ENCODE peak calls at places on chromosome 16, in nine cellular contexts. Z is stimulated activated CD4-positive, alpha-beta T cell treated with anti-CD3 and anti-CD28 coated beads, Interleukin-4, amount 100 ng/mL, for 24 hours; W is T-cell; E is T-helper 9 cell; R is neural progenitor cell; V is cardiac fibroblast; H is HFFc6; F is activated T-cell treated with anti-CD3 and anti-CD28 coated beads for 24 hours; D is astrocyte of the hippocampus. A is an unnamed sample.
A peak's percentile ranks its signal among the peaks of the same experiment; 100 is the strongest.

GRCh38 chr16:87778476-87778829 is 12.7 kb upstream of the KLHDC4 start:
- DNase-seq in Z (no peak), W (no peak), E (no peak), R (no peak), V (no peak), H (no peak), F (no peak), D (no peak), A (no peak)

GRCh38 chr16:55380485-55380884 is 56.5 kb downstream of the IRX6 start:
- DNase-seq in Z (no peak), W (no peak), E (no peak), R (no peak), V (no peak), H (no peak), F (no peak), D (no peak), A (no peak)

GRCh38 chr16:66204761-66205160 is 161.7 kb upstream of the CDH5 start:
- DNase-seq in Z (no peak), W (no peak), E (no peak), R (no peak), V (peak; percentile 29), H (no peak), F (no peak), D (peak; percentile 26), A (no peak)

GRCh38 chr16:28304214-28304613 is 11.9 kb downstream of the SBK1 start:
- DNase-seq in Z (no peak), W (no peak), E (no peak), R (peak; percentile 77), V (peak; percentile 54), H (peak; percentile 15), F (no peak), D (peak; percentile 67), A (no peak)

GRCh38 chr16:31073073-31073822 is 792 bp downstream of the ZNF668 start:
- DNase-seq in Z (peak; percentile 90), W (peak; percentile 81), E (peak; percentile 87), R (peak; percentile 97), V (peak; percentile 92), H (peak; percentile 83), F (peak; percentile 82), D (peak; percentile 96), A (peak; percentile 56)

GRCh38 chr16:88575251-88575650 is 5.0 kb downstream of the ZC3H18 start:
- DNase-seq in Z (no peak), W (no peak), E (no peak), R (no peak), V (no peak), H (no peak), F (no peak), D (no peak), A (no peak)

GRCh38 chr16:86117756-86118155 is 218.8 kb downstream of the IRF8 start:
- DNase-seq in Z (no peak), W (no peak), E (no peak), R (peak; percentile 42), V (no peak), H (no peak), F (no peak), D (no peak), A (no peak)

GRCh38 chr16:72794319-72794718 is 253.6 kb downstream of the ZFHX3 start:
- DNase-seq in Z (no peak), W (no peak), E (no peak), R (no peak), V (no peak), H (no peak), F (no peak), D (no peak), A (no peak)

GRCh38 chr16:85259831-85260165 is 147.5 kb upstream of the CIBAR2 start:
- DNase-seq in Z (no peak), W (no peak), E (no peak), R (peak; percentile 67), V (no peak), H (no peak), F (no peak), D (no peak), A (no peak)

GRCh38 chr16:12675852-12676251 is 127.8 kb downstream of the CPPED1 start:
- DNase-seq in Z (no peak), W (no peak), E (no peak), R (no peak), V (peak; percentile 73), H (peak; percentile 52), F (no peak), D (peak; percentile 12), A (no peak)

GRCh38 chr16:19888834-19889233 is 4.2 kb upstream of the GPRC5B start:
- DNase-seq in Z (no peak), W (no peak), E (no peak), R (no peak), V (peak; percentile 9), H (no peak), F (no peak), D (no peak), A (no peak)

GRCh38 chr16:30758988-30759461 is 2.8 kb downstream of the CFAP119 start:
- DNase-seq in Z (no peak), W (no peak), E (no peak), R (no peak), V (no peak), H (no peak), F (no peak), D (no peak), A (no peak)